ENCODE peak calls at places on chromosomes 5 and 9, in four cellular contexts. Q is upper lobe of left lung, I is NCI-H446, Y is pancreas. X is an unnamed sample.

GRCh38 chr9:127877566-127877998 is at the start of gene AK1:
- DNase-seq in Q (peak; percentile 79), I (peak; percentile 12), Y (peak; percentile 82), X (peak; percentile 87)

GRCh38 chr9:77099388-77099787 is 77.9 kb upstream of the VPS13A start:
- DNase-seq in Q (no peak), I (no peak), Y (no peak), X (no peak)

GRCh38 chr9:117377046-117377445 is 37.8 kb downstream of the ASTN2 start:
- DNase-seq in Q (no peak), I (no peak), Y (no peak), X (no peak)

GRCh38 chr5:29697786-29698414 is 1495.6 kb upstream of the CDH6 start:
- DNase-seq in Q (no peak), I (no peak), Y (no peak), X (no peak)

GRCh38 chr9:125190371-125190801 is 783 bp upstream of the PPP6C start:
- DNase-seq in Q (no peak), I (no peak), Y (no peak), X (no peak)

GRCh38 chr5:178765753-178766300 is 35.4 kb upstream of the ZNF354A start:
- DNase-seq in Q (no peak), I (no peak), Y (no peak), X (no peak)

GRCh38 chr9:87890866-87891265 is 8.2 kb downstream of the SPATA31E1 start:
- DNase-seq in Q (no peak), I (no peak), Y (no peak), X (no peak)

GRCh38 chr9:96817973-96818372 is 36.3 kb downstream of the ZNF782 start:
- DNase-seq in Q (no peak), I (no peak), Y (no peak), X (no peak)

GRCh38 chr5:122295138-122295537 is 16.9 kb upstream of the SNCAIP start:
- DNase-seq in Q (no peak), I (peak; percentile 15), Y (no peak), X (no peak)

GRCh38 chr5:52804359-52804758 is 16.6 kb downstream of the ITGA1 start:
- DNase-seq in Q (no peak), I (no peak), Y (no peak), X (no peak)

GRCh38 chr5:141565826-141566575 is 52.8 kb downstream of the DIAPH1 start:
- DNase-seq in Q (no peak), I (no peak), Y (no peak), X (no peak)

GRCh38 chr5:83387041-83387440 is 84.5 kb upstream of the VCAN start:
- DNase-seq in Q (no peak), I (no peak), Y (no peak), X (no peak)

GRCh38 chr5:33650911-33651310 is 210.1 kb downstream of the TARS1 start:
- DNase-seq in Q (no peak), I (no peak), Y (no peak), X (no peak)

GRCh38 chr5:88145603-88146467 is 122.8 kb downstream of the TMEM161B start:
- DNase-seq in Q (peak; percentile 86), I (no peak), Y (no peak), X (no peak)

X was measured in right lobe of liver.